ENCODE peak calls at places on chromosomes 12 and 14, in five cellular contexts. D is A549, I is Karpas-422, M is lung, O is cardiac muscle cell. B is an unnamed sample.
A peak's percentile ranks its signal among the peaks of the same experiment; 100 is the strongest.

GRCh38 chr14:74243051-74243450 is 3.8 kb downstream of the VSX2 start:
- DNase-seq in D (no peak), M (no peak), I (no peak), O (no peak), B (no peak)

GRCh38 chr14:25909361-25909760 is 688.5 kb downstream of the NOVA1 start:
- DNase-seq in O (no peak), D (no peak), I (no peak), M (no peak), B (no peak)

GRCh38 chr14:65303185-65303901 is 109.2 kb upstream of the FUT8 start:
- DNase-seq in I (peak; percentile 90), O (no peak), M (no peak), D (no peak), B (peak; percentile 39)

GRCh38 chr12:54330442-54330841 is 5.5 kb downstream of the COPZ1 start:
- DNase-seq in M (no peak), D (no peak), I (no peak), O (no peak), B (no peak)

GRCh38 chr12:102300824-102301461 is 103.3 kb upstream of the PMCH start:
- DNase-seq in O (peak; percentile 1), M (no peak), I (peak; percentile 75), D (peak; percentile 67), B (no peak)

GRCh38 chr14:24984846-24985589 is 64.9 kb downstream of the STXBP6 start:
- DNase-seq in M (no peak), D (no peak), O (no peak), I (no peak), B (no peak)

GRCh38 chr14:85622986-85623385 is 93.0 kb downstream of the FLRT2 start:
- DNase-seq in D (no peak), I (no peak), O (no peak), M (no peak), B (no peak)

GRCh38 chr12:68794653-68795253 is 13.2 kb upstream of the MDM2 start:
- DNase-seq in I (no peak), D (no peak), M (no peak), O (no peak), B (no peak)

GRCh38 chr12:14710632-14711324 is 14.4 kb upstream of the GUCY2C start:
- DNase-seq in D (no peak), I (no peak), M (no peak), O (peak; percentile 32), B (no peak)

DNA sequence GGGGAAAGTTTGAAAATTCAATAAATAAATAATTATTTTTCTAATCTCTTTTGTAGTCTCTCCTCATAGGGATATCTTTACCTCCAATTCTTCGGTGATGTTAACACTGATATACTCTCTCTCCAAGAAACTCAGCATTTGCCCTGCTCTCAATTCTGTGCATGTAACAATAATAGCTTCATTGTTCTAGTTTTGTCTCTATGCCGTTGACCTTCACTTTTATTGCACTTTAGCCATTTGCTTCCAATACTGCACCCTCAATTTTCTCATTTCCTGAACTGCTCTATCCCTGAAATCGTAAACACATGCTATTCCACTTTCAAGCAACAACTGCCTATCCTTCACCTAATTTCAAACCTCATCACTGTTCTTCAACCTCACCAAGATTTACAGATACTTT is 645.0 kb downstream of the C12orf50 start:
- DNase-seq in O (no peak), I (no peak), M (no peak), D (no peak), B (no peak)
- H3K4me3 ChIP-seq in O (no peak overlapping the region), I (no peak overlapping the region), M (no peak overlapping the region), D (no peak overlapping the region), B (no peak overlapping the region)

DNA sequence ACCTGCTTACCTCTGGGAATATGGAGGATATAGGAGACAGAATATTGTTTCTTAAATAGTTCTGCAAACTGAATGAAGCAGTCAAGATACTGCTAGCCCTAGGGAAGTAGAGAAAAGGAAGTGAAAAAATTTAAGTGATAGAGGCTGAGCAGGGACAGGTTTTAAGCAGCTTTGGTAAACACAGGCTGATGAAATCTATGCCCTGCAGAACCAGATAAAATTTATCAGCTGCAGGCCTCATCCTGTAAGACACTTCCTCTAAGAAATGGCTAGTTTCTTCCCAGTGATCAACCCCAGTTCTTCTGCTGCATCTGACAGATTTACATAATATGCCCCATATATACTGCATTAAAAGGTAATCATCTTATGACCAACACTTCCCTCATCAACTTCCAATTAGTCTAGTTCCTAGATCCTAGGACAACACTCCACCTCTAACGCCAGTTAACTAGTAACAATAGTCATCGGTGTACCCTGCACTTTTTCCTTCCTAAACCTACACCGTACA is 1.3 kb upstream of the ESYT1 start:
- DNase-seq in I (peak; percentile 67), M (no peak), O (no peak), D (no peak), B (no peak)
- H3K4me1 ChIP-seq in I (peaks cover 28% of the 10 kb centered on the region), M (no peaks in the 10 kb centered on the region), O (peaks cover 35% of the 10 kb centered on the region), D (peaks cover 25% of the 10 kb centered on the region), B (peaks cover 62% of the 10 kb centered on the region)

GRCh38 chr12:13250416-13250815 is 53.9 kb downstream of the EMP1 start:
- DNase-seq in I (no peak), M (no peak), D (peak; percentile 33), O (no peak), B (no peak)
- H3K27ac ChIP-seq in I (no peak overlapping the region), M (no peak overlapping the region), D (no peak overlapping the region), O (no peak overlapping the region), B (no peak overlapping the region)

DNA sequence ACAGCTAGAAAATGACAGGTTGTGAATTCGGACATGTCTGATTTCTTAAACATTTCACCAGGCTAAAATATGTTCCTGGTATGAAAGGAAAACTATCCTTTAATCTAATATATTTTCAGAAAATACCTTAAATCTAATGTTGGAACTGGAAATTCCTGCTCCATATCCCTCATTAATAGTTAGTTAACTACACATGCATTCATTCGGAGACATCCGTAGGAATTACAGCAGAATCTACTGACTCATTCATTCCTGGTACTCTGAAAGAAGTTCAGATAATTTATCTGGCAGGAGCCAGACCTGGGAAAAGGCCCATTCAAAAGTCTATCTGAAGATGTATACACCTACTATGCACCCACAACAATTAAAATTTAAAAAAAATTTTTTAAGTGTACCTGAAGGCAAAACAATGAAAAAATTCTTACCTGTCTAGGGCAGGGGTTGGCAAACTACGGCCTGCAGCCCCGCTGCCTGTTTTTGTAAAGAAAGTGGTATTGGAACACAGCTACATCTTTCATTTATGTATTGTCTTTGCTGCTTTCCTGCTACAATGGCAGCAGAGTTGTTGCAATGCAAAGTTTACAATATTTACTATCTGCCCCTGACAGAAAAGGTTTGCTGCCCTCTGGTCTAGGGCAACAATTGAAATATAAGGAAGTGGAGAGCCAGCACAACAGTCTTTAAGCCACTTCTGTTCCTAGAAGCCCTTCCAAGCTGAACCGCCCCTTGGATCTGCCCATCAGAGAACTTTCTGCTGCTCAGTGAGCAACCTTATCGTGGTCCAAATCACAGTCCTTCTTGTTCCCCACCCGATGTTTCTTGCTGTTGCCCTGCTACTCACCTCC is 17.9 kb upstream of the NFYB start:
- DNase-seq in O (no peak), D (no peak), M (no peak), I (no peak), B (no peak)
- H3K4me3 ChIP-seq in O (no peak overlapping the region), D (no peak overlapping the region), M (no peak overlapping the region), I (no peak overlapping the region), B (no peak overlapping the region)

GRCh38 chr14:92557544-92557912 is 43.9 kb downstream of the RIN3 start:
- DNase-seq in M (no peak), I (no peak), D (no peak), O (no peak), B (no peak)

GRCh38 chr14:92556255-92556741 is 42.7 kb downstream of the RIN3 start:
- DNase-seq in O (no peak), I (no peak), D (no peak), M (no peak), B (no peak)

GRCh38 chr14:92556863-92557543 is 43.4 kb downstream of the RIN3 start:
- DNase-seq in M (no peak), D (no peak), O (no peak), I (no peak), B (no peak)

GRCh38 chr14:92553456-92553855 is 39.9 kb downstream of the RIN3 start:
- DNase-seq in M (no peak), O (peak; percentile 24), I (no peak), D (peak; percentile 20), B (no peak)

GRCh38 chr14:92555440-92556111 is 42.0 kb downstream of the RIN3 start:
- DNase-seq in M (no peak), D (no peak), O (no peak), I (no peak), B (no peak)
- H3K4me1 ChIP-seq in M (peaks cover 13% of the 10 kb centered on the region), D (peaks cover 21% of the 10 kb centered on the region), O (no peaks in the 10 kb centered on the region), I (peaks cover 24% of the 10 kb centered on the region), B (peaks cover 28% of the 10 kb centered on the region)

DNA sequence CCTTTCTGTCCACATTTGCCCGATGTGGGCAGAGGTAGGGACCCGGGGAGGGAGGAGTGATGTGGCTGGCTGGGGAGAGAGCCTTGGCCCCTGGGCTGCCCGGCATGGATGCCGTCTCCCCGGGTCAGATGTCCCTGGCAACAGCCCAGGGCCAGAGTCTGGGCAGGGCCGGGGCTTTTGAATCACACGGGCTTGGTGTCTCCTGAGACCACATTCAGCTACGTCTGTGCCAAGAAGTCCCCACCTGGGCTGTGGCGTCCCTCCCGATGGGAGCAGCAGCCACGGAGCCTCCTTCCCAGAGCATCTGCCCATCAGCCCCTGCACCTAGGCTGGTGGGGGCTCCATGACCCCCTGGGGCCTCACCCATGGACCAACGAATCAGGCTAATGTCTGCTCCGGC is 109.3 kb downstream of the RFLNA start:
- DNase-seq in O (no peak), I (no peak), M (no peak), D (no peak), B (no peak)
- H3K27ac ChIP-seq in O (no peak overlapping the region), I (no peak overlapping the region), M (no peak overlapping the region), D (no peak overlapping the region), B (no peak overlapping the region)

GRCh38 chr14:75577724-75578098 is 709 bp upstream of the FLVCR2 start:
- DNase-seq in O (peak; percentile 88), M (peak; percentile 88), D (peak; percentile 86), I (peak; percentile 93), B (peak; percentile 72)
- H3K4me3 ChIP-seq in O (peak overlapping the region; percentile 36), M (peak overlapping the region; percentile 24), D (peak overlapping the region; percentile 53), I (peak overlapping the region; percentile 36), B (peak overlapping the region; percentile 60)

DNA sequence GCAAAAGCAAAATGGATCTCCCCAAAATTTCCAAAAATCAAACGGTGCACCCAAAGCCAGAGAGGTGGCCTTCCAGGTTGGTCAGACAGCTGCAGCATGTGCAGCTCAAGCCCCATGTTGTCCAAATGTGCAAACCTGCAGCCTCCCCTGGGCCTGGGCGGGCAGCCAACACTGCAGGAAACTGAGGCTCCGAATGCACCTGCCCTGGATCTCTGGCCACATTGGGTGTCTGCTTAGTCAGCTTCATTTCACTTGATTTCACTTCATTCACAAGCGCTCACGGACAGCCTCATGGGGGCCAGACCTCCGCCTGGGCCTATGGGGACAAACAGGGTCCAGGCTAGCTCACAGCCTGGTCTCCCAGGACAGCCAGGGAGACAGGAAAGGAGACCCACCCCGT is 59.8 kb downstream of the BCL11B start:
- DNase-seq in D (no peak), O (no peak), I (no peak), M (no peak), B (no peak)
- H3K4me1 ChIP-seq in D (no peaks in the 10 kb centered on the region), O (no peaks in the 10 kb centered on the region), I (no peaks in the 10 kb centered on the region), M (no peaks in the 10 kb centered on the region), B (peaks cover 100% of the 10 kb centered on the region)

DNA sequence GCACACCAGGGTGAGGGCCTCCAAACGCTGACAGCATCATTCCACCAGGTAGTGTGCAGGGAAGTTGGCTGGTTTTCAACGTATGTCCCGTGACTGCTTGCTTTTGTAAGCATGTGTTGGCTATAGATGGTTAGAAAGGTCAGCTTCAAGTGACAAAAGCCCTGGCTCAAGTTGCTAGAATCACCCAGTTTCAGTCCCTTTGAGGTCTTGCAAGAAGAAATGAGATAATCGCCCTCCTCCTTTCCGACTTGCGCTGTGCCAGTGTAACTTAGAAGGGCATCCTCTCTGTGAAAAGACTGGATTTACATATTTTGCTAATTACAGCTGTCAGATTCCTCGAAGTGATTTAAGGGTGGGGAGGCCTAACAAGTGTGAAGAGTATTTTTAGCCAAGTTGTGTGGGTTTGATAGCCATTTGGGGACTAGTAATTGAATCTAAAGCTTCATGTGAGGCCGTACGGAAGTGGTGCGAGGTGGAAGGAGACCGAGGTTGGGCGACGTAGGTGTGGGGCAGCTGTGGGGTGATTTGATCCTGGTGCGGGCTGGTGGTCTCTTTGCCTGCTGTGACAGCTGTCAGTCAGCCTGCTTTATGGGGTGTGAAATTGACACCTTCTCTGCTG is 94.7 kb downstream of the CHST11 start:
- DNase-seq in M (no peak), D (no peak), O (no peak), I (peak; percentile 80), B (no peak)
- H3K27ac ChIP-seq in M (no peak overlapping the region), D (no peak overlapping the region), O (peak overlapping the region; percentile 17), I (no peak overlapping the region), B (no peak overlapping the region)

B was measured in CD4-positive, alpha-beta memory T cell.